ENCODE peak calls at places on chromosome 18, in ten cellular contexts. One of them, this sample, is unnamed.

GRCh38 chr18:48109961-48110493 is 179.6 kb upstream of the SMAD2 start:
- DNase-seq in psoas muscle: no peak
- DNase-seq in neural crest cell: no peak
- DNase-seq in AG04450: no peak
- DNase-seq in choroid plexus epithelial cell: no peak
- DNase-seq in PC-3: peak
- DNase-seq in coronary artery: no peak
- DNase-seq in transverse colon: no peak
- DNase-seq in cardiac fibroblast: no peak
- DNase-seq in tibial artery: no peak
- DNase-seq in this sample: no peak

GRCh38 chr18:48848641-48849143 is 102.1 kb downstream of the SMAD7 start:
- DNase-seq in psoas muscle: no peak
- DNase-seq in neural crest cell: no peak
- DNase-seq in AG04450: no peak
- DNase-seq in choroid plexus epithelial cell: no peak
- DNase-seq in PC-3: no peak
- DNase-seq in coronary artery: no peak
- DNase-seq in transverse colon: no peak
- DNase-seq in cardiac fibroblast: peak
- DNase-seq in tibial artery: no peak
- DNase-seq in this sample: no peak

GRCh38 chr18:73895701-73896100 is 251.9 kb downstream of the FBXO15 start:
- DNase-seq in psoas muscle: no peak
- DNase-seq in neural crest cell: no peak
- DNase-seq in AG04450: no peak
- DNase-seq in choroid plexus epithelial cell: no peak
- DNase-seq in PC-3: peak
- DNase-seq in coronary artery: no peak
- DNase-seq in transverse colon: no peak
- DNase-seq in cardiac fibroblast: no peak
- DNase-seq in tibial artery: no peak
- DNase-seq in this sample: no peak

GRCh38 chr18:49691177-49691608 is 122.1 kb downstream of the ACAA2 start:
- DNase-seq in psoas muscle: no peak
- DNase-seq in neural crest cell: no peak
- DNase-seq in AG04450: peak
- DNase-seq in choroid plexus epithelial cell: peak
- DNase-seq in PC-3: peak
- DNase-seq in coronary artery: no peak
- DNase-seq in transverse colon: no peak
- DNase-seq in cardiac fibroblast: peak
- DNase-seq in tibial artery: no peak
- DNase-seq in this sample: no peak

GRCh38 chr18:68960355-68960754 is 162.5 kb downstream of the CCDC102B start:
- DNase-seq in psoas muscle: no peak
- DNase-seq in neural crest cell: no peak
- DNase-seq in AG04450: no peak
- DNase-seq in choroid plexus epithelial cell: peak
- DNase-seq in PC-3: no peak
- DNase-seq in coronary artery: no peak
- DNase-seq in transverse colon: no peak
- DNase-seq in cardiac fibroblast: peak
- DNase-seq in tibial artery: no peak
- DNase-seq in this sample: no peak

GRCh38 chr18:8701546-8702118 is 3.7 kb upstream of the MTCL1 start:
- DNase-seq in psoas muscle: no peak
- DNase-seq in neural crest cell: no peak
- DNase-seq in AG04450: peak
- DNase-seq in choroid plexus epithelial cell: peak
- DNase-seq in PC-3: peak
- DNase-seq in coronary artery: no peak
- DNase-seq in transverse colon: no peak
- DNase-seq in cardiac fibroblast: peak
- DNase-seq in tibial artery: no peak
- DNase-seq in this sample: no peak

GRCh38 chr18:3248670-3249359 is 1.2 kb downstream of the MYL12A start:
- DNase-seq in psoas muscle: no peak
- DNase-seq in neural crest cell: no peak
- DNase-seq in AG04450: no peak
- DNase-seq in choroid plexus epithelial cell: peak
- DNase-seq in PC-3: peak
- DNase-seq in coronary artery: no peak
- DNase-seq in transverse colon: peak
- DNase-seq in cardiac fibroblast: peak
- DNase-seq in tibial artery: no peak
- DNase-seq in this sample: no peak

GRCh38 chr18:23377669-23378469 is 75.2 kb upstream of the RIOK3 start:
- DNase-seq in psoas muscle: no peak
- DNase-seq in neural crest cell: no peak
- DNase-seq in AG04450: peak
- DNase-seq in choroid plexus epithelial cell: peak
- DNase-seq in PC-3: peak
- DNase-seq in coronary artery: no peak
- DNase-seq in transverse colon: no peak
- DNase-seq in cardiac fibroblast: peak
- DNase-seq in tibial artery: no peak
- DNase-seq in this sample: no peak

GRCh38 chr18:56639094-56639361 is 636 bp upstream of the TXNL1 start:
- DNase-seq in psoas muscle: no peak
- DNase-seq in neural crest cell: no peak
- DNase-seq in AG04450: no peak
- DNase-seq in choroid plexus epithelial cell: no peak
- DNase-seq in PC-3: peak
- DNase-seq in coronary artery: no peak
- DNase-seq in transverse colon: no peak
- DNase-seq in cardiac fibroblast: no peak
- DNase-seq in tibial artery: no peak
- DNase-seq in this sample: no peak

GRCh38 chr18:51171208-51171607 is 26.3 kb downstream of the MEX3C start:
- DNase-seq in psoas muscle: no peak
- DNase-seq in neural crest cell: no peak
- DNase-seq in AG04450: no peak
- DNase-seq in choroid plexus epithelial cell: no peak
- DNase-seq in PC-3: no peak
- DNase-seq in coronary artery: no peak
- DNase-seq in transverse colon: no peak
- DNase-seq in cardiac fibroblast: no peak
- DNase-seq in tibial artery: no peak
- DNase-seq in this sample: no peak

DNA sequence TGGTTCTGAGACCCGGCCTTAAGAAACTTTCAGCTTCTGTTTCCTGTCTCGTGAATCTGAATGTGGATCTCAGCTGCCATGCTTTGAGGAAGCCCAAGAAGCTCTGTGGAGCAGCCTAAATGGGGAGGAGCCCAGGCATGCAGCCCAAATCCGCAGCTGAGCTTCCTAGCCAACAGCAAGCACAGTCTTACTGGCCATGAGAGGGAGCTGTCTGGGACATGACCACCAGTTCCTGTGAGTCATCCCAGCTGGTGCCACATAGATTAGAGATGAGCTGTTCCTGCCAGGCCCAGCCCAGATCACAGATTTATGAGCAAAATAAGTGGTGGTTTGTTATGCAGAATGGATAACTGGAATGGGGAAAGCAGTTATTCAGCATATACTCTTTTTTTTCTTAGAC is 224.4 kb upstream of the APCDD1 start:
- DNase-seq in psoas muscle: no peak
- DNase-seq in neural crest cell: no peak
- DNase-seq in AG04450: peak
- DNase-seq in choroid plexus epithelial cell: peak
- DNase-seq in PC-3: peak
- DNase-seq in coronary artery: no peak
- DNase-seq in transverse colon: no peak
- DNase-seq in cardiac fibroblast: peak
- DNase-seq in tibial artery: no peak
- DNase-seq in this sample: no peak
- TF ChIP-seq CTCF in psoas muscle: no peak
- TF ChIP-seq CTCF in neural crest cell: no peak
- TF ChIP-seq CTCF in AG04450: no peak
- TF ChIP-seq CTCF in choroid plexus epithelial cell: peak
- TF ChIP-seq CTCF in PC-3: peak
- TF ChIP-seq CTCF in coronary artery: no peak
- TF ChIP-seq CTCF in transverse colon: no peak
- TF ChIP-seq CTCF in cardiac fibroblast: peak
- TF ChIP-seq CTCF in tibial artery: no peak
- TF ChIP-seq CTCF in this sample: no peak

GRCh38 chr18:44901283-44901682 is 220.6 kb downstream of the SETBP1 start:
- DNase-seq in psoas muscle: no peak
- DNase-seq in neural crest cell: no peak
- DNase-seq in AG04450: no peak
- DNase-seq in choroid plexus epithelial cell: peak
- DNase-seq in PC-3: no peak
- DNase-seq in coronary artery: no peak
- DNase-seq in transverse colon: no peak
- DNase-seq in cardiac fibroblast: no peak
- DNase-seq in tibial artery: no peak
- DNase-seq in this sample: no peak
- TF ChIP-seq CTCF in psoas muscle: peak
- TF ChIP-seq CTCF in neural crest cell: peak
- TF ChIP-seq CTCF in AG04450: peak
- TF ChIP-seq CTCF in choroid plexus epithelial cell: peak
- TF ChIP-seq CTCF in PC-3: peak
- TF ChIP-seq CTCF in coronary artery: no peak
- TF ChIP-seq CTCF in transverse colon: no peak
- TF ChIP-seq CTCF in cardiac fibroblast: peak
- TF ChIP-seq CTCF in tibial artery: no peak
- TF ChIP-seq CTCF in this sample: no peak

DNA sequence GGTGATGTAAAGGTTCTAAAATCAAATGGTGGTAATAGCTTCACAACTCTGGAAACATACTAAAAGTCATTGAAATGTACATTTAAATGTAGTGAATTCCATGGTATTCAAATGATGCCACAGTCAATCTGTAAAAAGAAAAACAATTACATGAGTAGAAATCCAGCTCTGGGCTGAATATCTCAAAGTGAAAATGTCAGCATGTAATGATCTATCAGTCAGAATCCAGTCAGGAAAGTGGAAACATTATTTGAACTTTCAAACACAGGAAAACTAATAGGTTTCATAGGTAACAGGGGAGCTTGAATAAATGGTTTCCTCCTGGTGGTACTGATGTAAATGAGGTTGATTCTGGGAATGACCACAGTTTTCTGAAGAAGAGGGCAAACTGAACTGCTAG is 186.4 kb downstream of the CDH7 start:
- DNase-seq in psoas muscle: no peak
- DNase-seq in neural crest cell: no peak
- DNase-seq in AG04450: no peak
- DNase-seq in choroid plexus epithelial cell: no peak
- DNase-seq in PC-3: no peak
- DNase-seq in coronary artery: no peak
- DNase-seq in transverse colon: no peak
- DNase-seq in cardiac fibroblast: no peak
- DNase-seq in tibial artery: no peak
- DNase-seq in this sample: no peak
- TF ChIP-seq CTCF in psoas muscle: no peak
- TF ChIP-seq CTCF in neural crest cell: no peak
- TF ChIP-seq CTCF in AG04450: no peak
- TF ChIP-seq CTCF in choroid plexus epithelial cell: no peak
- TF ChIP-seq CTCF in PC-3: no peak
- TF ChIP-seq CTCF in coronary artery: no peak
- TF ChIP-seq CTCF in transverse colon: no peak
- TF ChIP-seq CTCF in cardiac fibroblast: no peak
- TF ChIP-seq CTCF in tibial artery: no peak
- TF ChIP-seq CTCF in this sample: no peak

DNA sequence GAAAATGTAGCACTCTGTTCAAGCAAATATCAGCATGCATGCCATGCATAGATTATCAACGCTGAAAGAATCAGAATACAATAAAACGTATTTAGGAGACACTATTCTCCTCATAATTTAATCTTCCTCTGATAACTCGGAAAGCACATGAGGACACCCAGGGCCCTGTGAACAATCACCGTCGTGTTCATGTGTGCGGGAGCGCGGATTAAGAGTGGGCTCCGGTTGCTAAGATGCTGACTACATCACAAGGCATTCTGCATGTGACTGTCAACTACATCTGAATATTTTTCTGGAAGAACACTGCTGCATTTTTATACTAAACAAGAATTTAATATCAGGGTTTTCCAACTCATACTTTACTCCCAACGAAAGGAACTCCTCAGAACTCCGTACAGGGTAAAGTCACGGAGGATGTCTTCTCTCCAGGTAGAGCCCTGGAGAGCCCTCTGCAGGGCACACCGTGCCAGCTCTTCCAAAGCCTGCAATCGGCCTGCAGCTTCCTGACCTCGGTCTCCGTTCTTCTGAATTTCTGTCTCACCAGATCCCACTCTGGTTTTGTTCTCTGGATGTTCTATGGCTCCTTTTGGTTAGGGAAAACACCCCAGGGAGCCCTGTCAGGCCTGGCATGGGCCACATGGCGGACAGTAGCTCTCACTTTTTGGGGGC is 59.6 kb downstream of the ZNF516 start:
- DNase-seq in psoas muscle: no peak
- DNase-seq in neural crest cell: no peak
- DNase-seq in AG04450: no peak
- DNase-seq in choroid plexus epithelial cell: no peak
- DNase-seq in PC-3: no peak
- DNase-seq in coronary artery: no peak
- DNase-seq in transverse colon: no peak
- DNase-seq in cardiac fibroblast: no peak
- DNase-seq in tibial artery: no peak
- DNase-seq in this sample: no peak
- TF ChIP-seq CTCF in psoas muscle: no peak
- TF ChIP-seq CTCF in neural crest cell: no peak
- TF ChIP-seq CTCF in AG04450: no peak
- TF ChIP-seq CTCF in choroid plexus epithelial cell: peak
- TF ChIP-seq CTCF in PC-3: peak
- TF ChIP-seq CTCF in coronary artery: no peak
- TF ChIP-seq CTCF in transverse colon: no peak
- TF ChIP-seq CTCF in cardiac fibroblast: no peak
- TF ChIP-seq CTCF in tibial artery: no peak
- TF ChIP-seq CTCF in this sample: no peak

GRCh38 chr18:36580266-36580665 is 248.5 kb downstream of the TPGS2 start:
- DNase-seq in psoas muscle: peak
- DNase-seq in neural crest cell: no peak
- DNase-seq in AG04450: no peak
- DNase-seq in choroid plexus epithelial cell: peak
- DNase-seq in PC-3: no peak
- DNase-seq in coronary artery: peak
- DNase-seq in transverse colon: no peak
- DNase-seq in cardiac fibroblast: peak
- DNase-seq in tibial artery: peak
- DNase-seq in this sample: no peak
- TF ChIP-seq CTCF in psoas muscle: no peak
- TF ChIP-seq CTCF in neural crest cell: no peak
- TF ChIP-seq CTCF in AG04450: peak
- TF ChIP-seq CTCF in choroid plexus epithelial cell: peak
- TF ChIP-seq CTCF in PC-3: no peak
- TF ChIP-seq CTCF in coronary artery: no peak
- TF ChIP-seq CTCF in transverse colon: no peak
- TF ChIP-seq CTCF in cardiac fibroblast: no peak
- TF ChIP-seq CTCF in tibial artery: no peak
- TF ChIP-seq CTCF in this sample: no peak

DNA sequence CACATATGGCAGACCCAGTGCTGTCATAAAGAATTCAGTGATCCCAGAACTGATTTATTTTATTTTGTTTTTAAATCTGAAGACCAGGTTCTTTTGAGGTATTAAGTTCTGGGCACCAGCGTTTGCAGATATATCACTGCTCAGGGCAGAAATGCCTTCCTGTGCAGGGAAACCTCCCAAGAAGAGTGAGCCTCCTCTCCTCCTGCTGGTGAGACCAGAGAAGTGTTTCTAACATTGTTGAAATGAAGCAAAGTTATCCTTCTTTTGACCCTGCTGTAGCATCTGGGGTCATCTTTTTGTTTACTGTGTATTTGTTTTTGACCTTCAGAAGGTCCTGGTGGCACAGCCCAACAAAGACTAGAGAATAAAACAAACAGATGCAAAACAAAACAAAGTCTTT is 94.0 kb downstream of the AQP4 start:
- DNase-seq in psoas muscle: no peak
- DNase-seq in neural crest cell: no peak
- DNase-seq in AG04450: no peak
- DNase-seq in choroid plexus epithelial cell: peak
- DNase-seq in PC-3: peak
- DNase-seq in coronary artery: no peak
- DNase-seq in transverse colon: no peak
- DNase-seq in cardiac fibroblast: peak
- DNase-seq in tibial artery: no peak
- DNase-seq in this sample: no peak
- TF ChIP-seq CTCF in psoas muscle: no peak
- TF ChIP-seq CTCF in neural crest cell: peak
- TF ChIP-seq CTCF in AG04450: no peak
- TF ChIP-seq CTCF in choroid plexus epithelial cell: peak
- TF ChIP-seq CTCF in PC-3: peak
- TF ChIP-seq CTCF in coronary artery: no peak
- TF ChIP-seq CTCF in transverse colon: peak
- TF ChIP-seq CTCF in cardiac fibroblast: peak
- TF ChIP-seq CTCF in tibial artery: no peak
- TF ChIP-seq CTCF in this sample: peak